ENCODE peak calls at places on chromosomes 4 and X, in four cellular contexts. X, L, E and O are unnamed samples.

GRCh38 chr4:19254476-19254875 is 997.2 kb upstream of the SLIT2 start:
- DNase-seq in E (no peak), L (no peak), X (no peak), O (peak)

GRCh38 chrX:10631416-10632145 is 11.2 kb upstream of the MID1 start:
- DNase-seq in X (no peak), L (no peak), E (no peak), O (no peak)

GRCh38 chr4:7171191-7171900 is 21.0 kb upstream of the SORCS2 start:
- DNase-seq in X (no peak), L (no peak), E (no peak), O (no peak)

GRCh38 chr4:21451032-21451431 is 497.5 kb downstream of the KCNIP4 start:
- DNase-seq in L (no peak), X (no peak), E (no peak), O (peak)

GRCh38 chr4:26331380-26331945 is 10.6 kb downstream of the RBPJ start:
- DNase-seq in X (no peak), E (no peak), L (no peak), O (no peak)

GRCh38 chr4:174120446-174121142 is 162.9 kb downstream of the FBXO8 start:
- DNase-seq in X (peak), E (peak), L (peak), O (peak)

GRCh38 chrX:27751976-27752375 is 55.8 kb upstream of the MAGEB10 start:
- DNase-seq in E (no peak), L (no peak), X (no peak), O (no peak)

GRCh38 chr4:183636923-183637322 is 22.1 kb downstream of the RWDD4 start:
- DNase-seq in L (no peak), X (no peak), E (no peak), O (no peak)

GRCh38 chrX:9374537-9374936 is 90.3 kb upstream of the TBL1X start:
- DNase-seq in E (no peak), L (no peak), X (no peak), O (no peak)

DNA sequence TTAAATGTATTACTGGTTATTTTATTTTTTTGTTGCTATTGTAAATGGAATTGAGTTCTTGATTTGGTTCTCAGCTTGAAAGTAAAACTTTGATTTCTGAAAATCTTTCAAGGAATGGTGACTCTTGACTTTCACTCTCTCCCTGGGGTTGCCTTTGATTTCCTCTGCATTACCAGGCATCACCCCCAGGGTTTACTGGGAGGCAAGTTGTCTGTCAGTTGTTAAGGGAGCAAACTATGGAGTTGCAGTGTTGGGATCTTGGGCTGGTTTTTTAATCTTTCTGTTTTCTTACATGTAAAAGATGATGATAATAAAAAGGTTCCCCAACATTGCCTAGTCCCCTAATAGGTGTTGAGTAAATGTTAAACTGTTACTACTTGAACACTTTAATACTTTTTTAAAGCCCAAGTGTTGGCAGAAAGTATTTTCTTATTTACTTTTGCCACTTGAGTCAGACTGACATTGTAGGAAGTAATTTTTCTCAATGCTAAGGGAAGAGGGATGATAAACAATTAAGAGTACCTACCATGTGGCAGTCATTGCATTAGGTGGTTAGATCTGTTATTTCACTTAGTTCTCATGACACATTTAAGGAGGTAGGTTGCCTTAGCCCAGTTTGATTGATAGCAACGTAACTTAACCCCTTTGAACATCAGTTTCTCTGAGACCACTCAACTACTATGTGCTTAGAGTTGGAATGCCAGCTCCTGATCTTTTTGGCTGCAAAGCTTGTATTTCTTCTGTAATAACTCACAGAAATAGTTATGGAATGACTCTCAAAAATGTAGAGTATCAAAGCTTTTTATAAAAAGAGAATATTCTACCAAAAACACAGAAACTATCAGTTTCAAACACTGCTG is 67.1 kb downstream of the DCLK2 start:
- DNase-seq in E (no peak), L (no peak), X (no peak), O (no peak)
- TF ChIP-seq CTCF in E (no peak), L (peak), X (no peak), O (peak)

GRCh38 chrX:136147320-136147901 is at the start of gene FHL1:
- DNase-seq in X (peak), E (peak), L (peak), O (no peak)

GRCh38 chrX:136148391-136148790 is 1.1 kb downstream of the FHL1 start:
- DNase-seq in E (no peak), X (no peak), L (no peak), O (no peak)

GRCh38 chrX:136143714-136144113 is 3.6 kb upstream of the FHL1 start:
- DNase-seq in E (no peak), L (no peak), X (no peak), O (no peak)

GRCh38 chrX:136146614-136147319 is 566 bp upstream of the FHL1 start:
- DNase-seq in E (no peak), L (peak), X (peak), O (no peak)

DNA sequence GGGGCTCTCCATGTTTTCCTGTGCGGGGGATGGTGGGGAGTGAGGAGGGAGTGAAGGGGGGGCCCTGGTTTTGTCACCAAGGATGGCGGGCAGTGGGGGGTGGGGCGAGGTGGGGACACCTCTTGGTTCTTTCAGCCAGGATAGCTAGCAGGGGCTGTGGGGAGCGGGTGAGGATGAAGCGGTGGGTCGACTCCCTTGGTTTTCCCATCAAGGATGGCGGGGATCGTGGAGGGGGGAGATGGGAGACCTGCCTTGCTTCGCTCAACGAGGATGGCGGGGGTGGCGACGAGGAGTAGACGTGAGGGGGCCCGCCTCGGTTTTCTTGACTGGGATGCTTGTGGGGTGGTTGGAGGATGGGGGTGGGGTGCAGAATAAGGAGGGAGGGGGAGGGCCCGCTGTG is 633 bp downstream of the FHL1 start:
- DNase-seq in E (peak), L (peak), X (peak), O (no peak)
- H3K4me3 ChIP-seq in E (peak), L (peak), X (peak), O (peak)

DNA sequence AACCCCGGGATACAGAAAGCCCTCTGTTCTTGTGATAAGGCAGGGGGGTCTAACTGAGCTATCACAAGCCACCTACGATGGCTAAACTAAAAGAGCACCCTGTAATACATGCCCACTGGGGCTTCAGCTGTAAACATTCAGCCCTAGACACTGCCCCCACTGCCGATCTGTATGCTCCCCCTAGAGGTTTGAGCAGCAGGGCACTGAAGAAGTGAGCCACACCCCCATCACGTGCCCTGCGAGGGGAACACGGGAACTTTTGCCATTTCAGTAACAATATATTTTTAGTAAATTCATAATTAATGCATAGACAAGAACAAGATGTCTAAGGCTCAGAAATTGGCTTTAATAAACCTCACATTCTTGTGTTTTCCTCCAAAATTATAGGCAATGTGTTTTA is 235.2 kb upstream of the SFRP2 start:
- DNase-seq in L (no peak), X (no peak), E (no peak), O (no peak)
- TF ChIP-seq CTCF in L (peak), X (no peak), E (no peak), O (peak)

GRCh38 chr4:3462790-3463415 is at the start of gene DOK7:
- DNase-seq in E (no peak), L (no peak), X (peak), O (no peak)
- H3K4me3 ChIP-seq in E (peak), L (peak), X (peak), O (peak)

DNA sequence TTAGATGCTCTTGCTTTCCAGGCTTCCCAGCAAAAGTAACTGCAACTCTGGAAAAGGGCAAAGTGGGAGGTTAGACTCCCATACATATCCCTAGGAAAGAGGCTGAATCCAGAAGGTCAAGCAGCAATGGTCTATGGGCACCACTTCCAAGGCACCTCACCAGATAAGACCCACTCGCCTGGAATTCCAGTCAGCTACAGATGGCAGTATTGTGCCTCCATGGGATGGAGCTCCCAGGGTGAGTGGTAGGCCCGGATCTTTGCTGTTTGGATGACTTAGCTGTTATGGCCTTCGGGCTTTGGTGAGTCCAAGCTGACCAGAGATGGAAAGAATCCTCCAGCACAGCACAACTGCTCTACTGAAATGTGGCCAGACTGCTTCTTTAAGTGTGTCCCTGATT is 688.0 kb downstream of the PCDH19 start:
- DNase-seq in E (no peak), L (no peak), X (no peak), O (no peak)
- TF ChIP-seq CTCF in E (no peak), L (no peak), X (no peak), O (no peak)

GRCh38 chrX:154098551-154098950 is 1.0 kb upstream of the MECP2 start:
- DNase-seq in E (no peak), X (no peak), L (no peak), O (no peak)
- H3K4me3 ChIP-seq in E (no peak), X (no peak), L (no peak), O (no peak)

GRCh38 chr4:138839574-138839973 is 176.0 kb upstream of the NOCT start:
- DNase-seq in L (no peak), E (no peak), X (no peak), O (no peak)

GRCh38 chr4:138838251-138838650 is 177.3 kb upstream of the NOCT start:
- DNase-seq in E (no peak), L (no peak), X (no peak), O (no peak)

GRCh38 chr4:138834029-138834428 is 181.6 kb upstream of the NOCT start:
- DNase-seq in L (no peak), E (no peak), X (no peak), O (no peak)

GRCh38 chr4:138832563-138832962 is 183.0 kb upstream of the NOCT start:
- DNase-seq in E (no peak), X (no peak), L (no peak), O (no peak)

GRCh38 chr4:138835833-138836521 is 179.6 kb upstream of the NOCT start:
- DNase-seq in L (peak), E (no peak), X (peak), O (peak)
- TF ChIP-seq CTCF in L (peak), E (no peak), X (no peak), O (no peak)